ENCODE peak calls at places on chromosomes 12 and 14, in four cellular contexts. J is ovary, G is HCT116, A is A549. S is an unnamed sample.

GRCh38 chr14:104427126-104427851 is 152.3 kb upstream of the C14orf180 start:
- DNase-seq in J (no peak), G (no peak), A (no peak), S (no peak)

GRCh38 chr14:65940056-65940735 is 527.7 kb downstream of the FUT8 start:
- DNase-seq in J (no peak), G (peak), A (peak), S (peak)

GRCh38 chr12:65362231-65362630 is 83.7 kb downstream of the MSRB3 start:
- DNase-seq in J (no peak), G (no peak), A (no peak), S (no peak)

GRCh38 chr14:52073251-52073650 is 4.4 kb upstream of the NID2 start:
- DNase-seq in J (no peak), G (no peak), A (no peak), S (no peak)

GRCh38 chr12:104687823-104688573 is 231.2 kb downstream of the CHST11 start:
- DNase-seq in J (no peak), G (no peak), A (no peak), S (no peak)

GRCh38 chr12:4145990-4146859 is 127.3 kb upstream of the CCND2 start:
- DNase-seq in J (no peak), G (no peak), A (no peak), S (no peak)

GRCh38 chr14:89486505-89486904 is 69.5 kb upstream of the FOXN3 start:
- DNase-seq in J (no peak), G (no peak), A (no peak), S (no peak)

GRCh38 chr14:101957406-101958234 is 6.8 kb upstream of the DYNC1H1 start:
- DNase-seq in J (no peak), G (no peak), A (no peak), S (peak)

GRCh38 chr14:71758198-71758955 is 173.9 kb upstream of the RGS6 start:
- DNase-seq in J (no peak), G (no peak), A (no peak), S (no peak)

GRCh38 chr12:84912191-84913142 is at the start of gene SLC6A15:
- DNase-seq in J (peak), G (no peak), A (peak), S (peak)

GRCh38 chr14:32078794-32079663 is 1.9 kb downstream of the ARHGAP5 start:
- DNase-seq in J (no peak), G (peak), A (peak), S (peak)

GRCh38 chr14:61140872-61141271 is 140.3 kb downstream of the TMEM30B start:
- DNase-seq in J (no peak), G (peak), A (no peak), S (no peak)

GRCh38 chr14:77570706-77571293 is 45.6 kb downstream of the SPTLC2 start:
- DNase-seq in J (peak), G (no peak), A (no peak), S (no peak)

DNA sequence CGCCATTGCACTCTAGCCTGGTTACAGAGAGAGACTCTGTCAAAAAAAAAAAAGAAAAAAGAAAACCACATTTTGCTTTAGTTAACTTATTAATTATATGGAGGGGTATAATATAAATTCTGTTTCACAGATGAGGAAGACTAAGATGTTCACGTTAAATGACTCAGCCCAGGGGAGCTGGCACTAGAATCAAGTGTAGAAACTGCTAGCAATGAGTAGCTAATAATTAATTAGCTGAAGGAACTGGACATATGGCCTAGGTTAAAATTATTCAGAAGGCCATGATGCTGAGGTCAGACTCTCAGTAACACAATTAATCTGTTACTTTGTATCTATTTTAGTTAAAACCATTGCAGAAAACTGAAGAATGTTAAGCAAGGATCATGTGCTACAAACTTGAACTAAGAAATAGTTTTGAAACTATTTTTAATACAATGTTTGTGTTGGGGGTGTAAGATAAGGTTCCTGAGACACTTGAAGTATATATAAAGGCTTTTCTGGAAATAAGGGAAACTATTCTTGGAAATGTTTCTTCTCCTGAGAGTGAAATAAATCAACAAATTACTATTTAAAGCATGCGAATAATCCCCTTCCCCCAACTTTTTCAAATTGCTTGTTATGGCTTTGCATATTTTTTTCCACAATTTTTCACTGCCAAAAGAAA is 589.4 kb downstream of the SOX5 start:
- DNase-seq in J (no peak), G (no peak), A (no peak), S (no peak)
- TF ChIP-seq POLR2A in J (no peak), G (no peak), A (no peak), S (no peak)

GRCh38 chr12:124909831-124910560 is 4.5 kb downstream of the UBC start:
- DNase-seq in J (no peak), G (no peak), A (peak), S (no peak)
- TF ChIP-seq POLR2A in J (no peak), G (no peak), A (peak), S (no peak)

GRCh38 chr12:11895421-11896064 is 175.2 kb upstream of the BCL2L14 start:
- DNase-seq in J (no peak), G (no peak), A (no peak), S (no peak)
- TF ChIP-seq POLR2A in J (no peak), G (no peak), A (no peak), S (no peak)

DNA sequence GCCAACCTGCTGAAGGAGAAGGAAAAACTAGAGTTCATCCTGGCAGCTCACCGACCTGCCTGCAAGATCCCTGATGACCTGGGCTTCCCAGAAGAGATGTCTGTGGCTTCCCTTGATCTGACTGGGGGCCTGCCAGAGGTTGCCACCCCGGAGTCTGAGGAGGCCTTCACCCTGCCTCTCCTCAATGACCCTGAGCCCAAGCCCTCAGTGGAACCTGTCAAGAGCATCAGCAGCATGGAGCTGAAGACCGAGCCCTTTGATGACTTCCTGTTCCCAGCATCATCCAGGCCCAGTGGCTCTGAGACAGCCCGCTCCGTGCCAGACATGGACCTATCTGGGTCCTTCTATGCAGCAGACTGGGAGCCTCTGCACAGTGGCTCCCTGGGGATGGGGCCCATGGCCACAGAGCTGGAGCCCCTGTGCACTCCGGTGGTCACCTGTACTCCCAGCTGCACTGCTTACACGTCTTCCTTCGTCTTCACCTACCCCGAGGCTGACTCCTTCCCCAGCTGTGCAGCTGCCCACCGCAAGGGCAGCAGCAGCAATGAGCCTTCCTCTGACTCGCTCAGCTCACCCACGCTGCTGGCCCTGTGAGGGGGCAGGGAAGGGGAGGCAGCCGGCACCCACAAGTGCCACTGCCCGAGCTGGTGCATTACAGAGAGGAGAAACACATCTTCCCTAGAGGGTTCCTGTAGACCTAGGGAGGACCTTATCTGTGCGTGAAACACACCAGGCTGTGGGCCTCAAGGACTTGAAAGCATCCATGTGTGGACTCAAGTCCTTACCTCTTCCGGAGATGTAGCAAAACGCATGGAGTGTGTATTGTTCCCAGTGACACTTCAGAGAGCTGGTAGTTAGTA is 2.4 kb downstream of the FOS start:
- DNase-seq in J (no peak), G (no peak), A (peak), S (peak)
- TF ChIP-seq POLR2A in J (no peak), G (no peak), A (no peak), S (no peak)

GRCh38 chr14:105940534-105941225 is 414.3 kb downstream of the TMEM121 start:
- DNase-seq in J (no peak), G (no peak), A (no peak), S (no peak)
- TF ChIP-seq POLR2A in J (no peak), G (no peak), A (no peak), S (no peak)

DNA sequence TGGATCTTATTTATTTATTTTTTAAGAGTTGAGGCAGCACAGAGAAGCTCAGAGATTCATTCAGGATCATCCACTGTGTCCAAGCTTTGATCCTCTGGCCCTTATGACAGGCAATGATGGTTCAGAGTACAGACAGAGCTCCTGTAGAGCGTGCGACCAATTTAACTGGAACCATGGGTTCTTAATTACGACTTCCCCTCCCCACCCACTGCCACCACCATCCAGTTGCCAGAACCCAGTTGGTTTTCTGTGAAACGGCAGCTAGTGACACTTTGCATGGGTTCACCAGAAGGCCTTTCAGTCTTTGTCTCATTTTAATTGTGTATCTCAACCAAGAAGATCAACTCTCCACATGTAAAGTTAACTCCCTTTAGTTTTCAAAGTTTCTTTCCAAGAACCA is 478.2 kb downstream of the ZFP36L1 start:
- DNase-seq in J (no peak), G (no peak), A (no peak), S (no peak)
- TF ChIP-seq POLR2A in J (no peak), G (no peak), A (no peak), S (no peak)

DNA sequence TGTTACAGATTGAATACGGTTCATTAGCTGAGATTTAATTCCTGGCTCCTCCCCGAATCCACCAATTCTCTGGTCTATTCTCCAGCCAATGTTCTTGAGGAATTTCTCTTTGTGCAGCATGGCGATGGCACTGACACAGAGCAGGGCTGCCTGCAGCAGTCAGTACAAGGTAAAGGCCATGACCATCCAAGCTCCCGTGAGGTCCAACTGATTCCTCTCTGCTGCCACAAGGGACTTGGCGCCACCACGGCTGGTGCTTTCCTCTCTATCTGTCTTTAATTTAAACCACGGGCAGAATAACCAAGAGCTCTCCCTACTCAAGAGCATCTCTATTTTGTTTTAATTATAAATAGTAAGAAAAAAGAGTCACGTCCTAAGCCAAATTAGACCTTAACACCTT is 12.2 kb downstream of the TMEM116 start:
- DNase-seq in J (no peak), G (no peak), A (no peak), S (no peak)
- TF ChIP-seq POLR2A in J (no peak), G (no peak), A (no peak), S (no peak)